ENCODE peak calls at places on chromosomes 12 and 14, in four cellular contexts. E is SK-N-SH, V is IMR-90, U is uterus. F is an unnamed sample. For H3K27me3, the result is how much of the 10 kb centered on the place peaks cover.

GRCh38 chr12:89353823-89354629 is 1.7 kb upstream of the DUSP6 start:
- DNase-seq in U (peak), E (peak), V (peak), F (peak)

GRCh38 chr12:42921741-42922511 is 332.4 kb upstream of the PRICKLE1 start:
- DNase-seq in V (peak), U (no peak), E (peak), F (no peak)

GRCh38 chr12:7344831-7345230 is 41.0 kb downstream of the ACSM4 start:
- DNase-seq in E (no peak), U (no peak), V (no peak), F (no peak)

GRCh38 chr14:103346286-103346685 is 12.2 kb downstream of the EIF5 start:
- DNase-seq in E (no peak), U (no peak), V (peak), F (no peak)

GRCh38 chr12:107515446-107515958 is 170.1 kb upstream of the PWP1 start:
- DNase-seq in V (peak), E (no peak), U (no peak), F (peak)

GRCh38 chr14:73712071-73712506 is 2.1 kb downstream of the PNMA1 start:
- DNase-seq in V (peak), E (no peak), U (no peak), F (no peak)

GRCh38 chr14:21102472-21103164 is 1.8 kb downstream of the TMEM253 start:
- DNase-seq in E (peak), U (no peak), V (no peak), F (no peak)

GRCh38 chr12:19641235-19642080 is 202.2 kb downstream of the AEBP2 start:
- DNase-seq in U (no peak), E (no peak), V (no peak), F (no peak)

GRCh38 chr14:65241125-65241752 is 138.9 kb upstream of the MAX start:
- DNase-seq in V (no peak), U (no peak), E (no peak), F (no peak)

GRCh38 chr12:32877670-32878459 is 18.7 kb downstream of the PKP2 start:
- DNase-seq in E (peak), U (no peak), V (no peak), F (no peak)

GRCh38 chr14:103698380-103699260 is 16.6 kb downstream of the XRCC3 start:
- DNase-seq in E (no peak), U (no peak), V (no peak), F (no peak)

GRCh38 chr12:46389130-46389616 is 16.6 kb upstream of the SLC38A2 start:
- DNase-seq in U (no peak), E (no peak), V (peak), F (peak)

GRCh38 chr12:67710582-67710981 is 62.0 kb downstream of the DYRK2 start:
- DNase-seq in V (peak), E (no peak), U (no peak), F (peak)

GRCh38 chr12:57730336-57731067 is 8.0 kb downstream of the AGAP2 start:
- DNase-seq in V (no peak), U (no peak), E (no peak), F (peak)
- H3K27me3 ChIP-seq in V (under half), U (under half), E (under half), F (half or more)

GRCh38 chr12:78177298-78177697 is 346.6 kb downstream of the NAV3 start:
- DNase-seq in V (no peak), E (no peak), U (no peak), F (no peak)
- H3K27me3 ChIP-seq in V (under half), E (under half), U (under half), F (under half)

GRCh38 chr12:112711026-112711425 is 80.5 kb upstream of the RPH3A start:
- DNase-seq in U (no peak), E (no peak), V (no peak), F (no peak)
- H3K27me3 ChIP-seq in U (under half), E (under half), V (under half), F (under half)

GRCh38 chr14:76268013-76268376 is 107.9 kb upstream of the ESRRB start:
- DNase-seq in E (no peak), V (no peak), U (no peak), F (no peak)

GRCh38 chr14:76262591-76262990 is 110.9 kb downstream of the GPATCH2L start:
- DNase-seq in E (no peak), V (no peak), U (no peak), F (no peak)

GRCh38 chr14:76261371-76261811 is 109.7 kb downstream of the GPATCH2L start:
- DNase-seq in U (no peak), V (peak), E (no peak), F (no peak)

GRCh38 chr14:76267322-76268012 is 108.5 kb upstream of the ESRRB start:
- DNase-seq in U (peak), V (peak), E (peak), F (no peak)

GRCh38 chr14:76264384-76264783 is 111.6 kb upstream of the ESRRB start:
- DNase-seq in E (no peak), U (no peak), V (no peak), F (no peak)
- H3K27me3 ChIP-seq in E (under half), U (under half), V (under half), F (under half)

DNA sequence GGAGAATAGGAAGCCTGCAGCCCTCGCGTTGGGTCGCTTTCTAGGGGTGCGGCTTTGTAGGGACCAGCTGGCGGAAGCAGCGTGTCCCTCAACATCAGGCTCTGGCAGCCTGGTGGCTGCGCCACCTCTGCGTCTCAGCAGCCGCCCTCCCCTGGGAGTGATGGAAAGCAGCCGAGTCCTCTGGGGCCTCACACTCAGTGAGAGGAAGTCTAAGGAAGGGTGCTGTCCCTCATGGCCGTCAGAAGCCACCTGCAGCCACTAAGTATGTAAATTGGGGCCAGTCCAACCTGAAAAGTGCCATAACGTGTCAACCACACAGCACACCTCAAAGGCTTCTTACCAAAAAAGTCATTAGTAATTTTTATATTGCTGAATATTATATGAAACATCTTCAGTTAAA is 80.3 kb downstream of the WDR20 start:
- DNase-seq in U (no peak), E (no peak), V (no peak), F (no peak)
- H3K27me3 ChIP-seq in U (under half), E (under half), V (under half), F (under half)

F was measured in SJSA1.